ENCODE peak calls at places on chromosomes 13 and 19, in nine cellular contexts. One of them, this sample, is unnamed.

GRCh38 chr13:41257535-41257934 is 5.8 kb downstream of the MTRF1 start:
- DNase-seq in AG04449: no peak
- DNase-seq in GM12865: no peak
- DNase-seq in progenitor cell of endocrine pancreas: no peak
- DNase-seq in iPS DF 6.9: no peak
- DNase-seq in activated CD4-positive, alpha-beta T cell treated with anti-CD3 and anti-CD28 coated beads, Interleukin-2, amount 10 ng/mL, durations not matched to agents 7 days and 5 days: no peak
- DNase-seq in SK-N-DZ: no peak
- DNase-seq in T-helper 2 cell: no peak
- DNase-seq in NCI-H345: no peak
- DNase-seq in this sample: no peak

GRCh38 chr13:74570046-74570445 is 435.8 kb upstream of the KLF12 start:
- DNase-seq in AG04449: no peak
- DNase-seq in GM12865: no peak
- DNase-seq in progenitor cell of endocrine pancreas: no peak
- DNase-seq in iPS DF 6.9: no peak
- DNase-seq in activated CD4-positive, alpha-beta T cell treated with anti-CD3 and anti-CD28 coated beads, Interleukin-2, amount 10 ng/mL, durations not matched to agents 7 days and 5 days: no peak
- DNase-seq in SK-N-DZ: no peak
- DNase-seq in T-helper 2 cell: no peak
- DNase-seq in NCI-H345: no peak
- DNase-seq in this sample: no peak

GRCh38 chr19:6717036-6717435 is 3.4 kb downstream of the C3 start:
- DNase-seq in AG04449: no peak
- DNase-seq in GM12865: no peak
- DNase-seq in progenitor cell of endocrine pancreas: no peak
- DNase-seq in iPS DF 6.9: no peak
- DNase-seq in activated CD4-positive, alpha-beta T cell treated with anti-CD3 and anti-CD28 coated beads, Interleukin-2, amount 10 ng/mL, durations not matched to agents 7 days and 5 days: no peak
- DNase-seq in SK-N-DZ: no peak
- DNase-seq in T-helper 2 cell: no peak
- DNase-seq in NCI-H345: no peak
- DNase-seq in this sample: no peak

GRCh38 chr19:58544591-58545285 is 874 bp downstream of the TRIM28 start:
- DNase-seq in AG04449: no peak
- DNase-seq in GM12865: peak
- DNase-seq in progenitor cell of endocrine pancreas: peak
- DNase-seq in iPS DF 6.9: no peak
- DNase-seq in activated CD4-positive, alpha-beta T cell treated with anti-CD3 and anti-CD28 coated beads, Interleukin-2, amount 10 ng/mL, durations not matched to agents 7 days and 5 days: peak
- DNase-seq in SK-N-DZ: no peak
- DNase-seq in T-helper 2 cell: no peak
- DNase-seq in NCI-H345: no peak
- DNase-seq in this sample: no peak

GRCh38 chr13:83895994-83896580 is 13.8 kb upstream of the SLITRK1 start:
- DNase-seq in AG04449: no peak
- DNase-seq in GM12865: no peak
- DNase-seq in progenitor cell of endocrine pancreas: no peak
- DNase-seq in iPS DF 6.9: no peak
- DNase-seq in activated CD4-positive, alpha-beta T cell treated with anti-CD3 and anti-CD28 coated beads, Interleukin-2, amount 10 ng/mL, durations not matched to agents 7 days and 5 days: no peak
- DNase-seq in SK-N-DZ: no peak
- DNase-seq in T-helper 2 cell: no peak
- DNase-seq in NCI-H345: no peak
- DNase-seq in this sample: no peak

GRCh38 chr19:21084343-21084742 is 2.3 kb downstream of the ZNF714 start:
- DNase-seq in AG04449: no peak
- DNase-seq in GM12865: no peak
- DNase-seq in progenitor cell of endocrine pancreas: no peak
- DNase-seq in iPS DF 6.9: no peak
- DNase-seq in activated CD4-positive, alpha-beta T cell treated with anti-CD3 and anti-CD28 coated beads, Interleukin-2, amount 10 ng/mL, durations not matched to agents 7 days and 5 days: no peak
- DNase-seq in SK-N-DZ: no peak
- DNase-seq in T-helper 2 cell: no peak
- DNase-seq in NCI-H345: no peak
- DNase-seq in this sample: no peak

GRCh38 chr13:30718661-30719520 is 16.5 kb upstream of the ALOX5AP start:
- DNase-seq in AG04449: no peak
- DNase-seq in GM12865: no peak
- DNase-seq in progenitor cell of endocrine pancreas: no peak
- DNase-seq in iPS DF 6.9: no peak
- DNase-seq in activated CD4-positive, alpha-beta T cell treated with anti-CD3 and anti-CD28 coated beads, Interleukin-2, amount 10 ng/mL, durations not matched to agents 7 days and 5 days: no peak
- DNase-seq in SK-N-DZ: no peak
- DNase-seq in T-helper 2 cell: no peak
- DNase-seq in NCI-H345: no peak
- DNase-seq in this sample: no peak

GRCh38 chr19:55256562-55257460 is 2.0 kb downstream of the PPP6R1 start:
- DNase-seq in AG04449: no peak
- DNase-seq in GM12865: no peak
- DNase-seq in progenitor cell of endocrine pancreas: no peak
- DNase-seq in iPS DF 6.9: no peak
- DNase-seq in activated CD4-positive, alpha-beta T cell treated with anti-CD3 and anti-CD28 coated beads, Interleukin-2, amount 10 ng/mL, durations not matched to agents 7 days and 5 days: no peak
- DNase-seq in SK-N-DZ: no peak
- DNase-seq in T-helper 2 cell: no peak
- DNase-seq in NCI-H345: no peak
- DNase-seq in this sample: no peak

GRCh38 chr19:397321-397720 is 11.6 kb downstream of the C2CD4C start:
- DNase-seq in AG04449: no peak
- DNase-seq in GM12865: no peak
- DNase-seq in progenitor cell of endocrine pancreas: peak
- DNase-seq in iPS DF 6.9: no peak
- DNase-seq in activated CD4-positive, alpha-beta T cell treated with anti-CD3 and anti-CD28 coated beads, Interleukin-2, amount 10 ng/mL, durations not matched to agents 7 days and 5 days: no peak
- DNase-seq in SK-N-DZ: no peak
- DNase-seq in T-helper 2 cell: no peak
- DNase-seq in NCI-H345: no peak
- DNase-seq in this sample: no peak

GRCh38 chr13:48873598-48873997 is 102.1 kb upstream of the FNDC3A start:
- DNase-seq in AG04449: no peak
- DNase-seq in GM12865: no peak
- DNase-seq in progenitor cell of endocrine pancreas: no peak
- DNase-seq in iPS DF 6.9: peak
- DNase-seq in activated CD4-positive, alpha-beta T cell treated with anti-CD3 and anti-CD28 coated beads, Interleukin-2, amount 10 ng/mL, durations not matched to agents 7 days and 5 days: no peak
- DNase-seq in SK-N-DZ: no peak
- DNase-seq in T-helper 2 cell: no peak
- DNase-seq in NCI-H345: no peak
- DNase-seq in this sample: no peak

GRCh38 chr13:83232626-83233025 is 649.6 kb downstream of the SLITRK1 start:
- DNase-seq in AG04449: no peak
- DNase-seq in GM12865: no peak
- DNase-seq in progenitor cell of endocrine pancreas: no peak
- DNase-seq in iPS DF 6.9: no peak
- DNase-seq in activated CD4-positive, alpha-beta T cell treated with anti-CD3 and anti-CD28 coated beads, Interleukin-2, amount 10 ng/mL, durations not matched to agents 7 days and 5 days: no peak
- DNase-seq in SK-N-DZ: no peak
- DNase-seq in T-helper 2 cell: no peak
- DNase-seq in NCI-H345: no peak
- DNase-seq in this sample: no peak

GRCh38 chr19:2170219-2170618 is 6.5 kb downstream of the DOT1L start:
- DNase-seq in AG04449: no peak
- DNase-seq in GM12865: peak
- DNase-seq in progenitor cell of endocrine pancreas: no peak
- DNase-seq in iPS DF 6.9: no peak
- DNase-seq in activated CD4-positive, alpha-beta T cell treated with anti-CD3 and anti-CD28 coated beads, Interleukin-2, amount 10 ng/mL, durations not matched to agents 7 days and 5 days: no peak
- DNase-seq in SK-N-DZ: no peak
- DNase-seq in T-helper 2 cell: no peak
- DNase-seq in NCI-H345: no peak
- DNase-seq in this sample: no peak

GRCh38 chr19:6060600-6061391 is 49.5 kb downstream of the RFX2 start:
- DNase-seq in AG04449: no peak
- DNase-seq in GM12865: no peak
- DNase-seq in progenitor cell of endocrine pancreas: no peak
- DNase-seq in iPS DF 6.9: no peak
- DNase-seq in activated CD4-positive, alpha-beta T cell treated with anti-CD3 and anti-CD28 coated beads, Interleukin-2, amount 10 ng/mL, durations not matched to agents 7 days and 5 days: no peak
- DNase-seq in SK-N-DZ: peak
- DNase-seq in T-helper 2 cell: peak
- DNase-seq in NCI-H345: no peak
- DNase-seq in this sample: peak

GRCh38 chr13:33441015-33441414 is 155.5 kb upstream of the STARD13 start:
- DNase-seq in AG04449: no peak
- DNase-seq in GM12865: peak
- DNase-seq in progenitor cell of endocrine pancreas: no peak
- DNase-seq in iPS DF 6.9: peak
- DNase-seq in activated CD4-positive, alpha-beta T cell treated with anti-CD3 and anti-CD28 coated beads, Interleukin-2, amount 10 ng/mL, durations not matched to agents 7 days and 5 days: no peak
- DNase-seq in SK-N-DZ: peak
- DNase-seq in T-helper 2 cell: no peak
- DNase-seq in NCI-H345: peak
- DNase-seq in this sample: no peak

GRCh38 chr19:12139309-12139708 is 841 bp downstream of the ZNF20 start:
- DNase-seq in AG04449: no peak
- DNase-seq in GM12865: no peak
- DNase-seq in progenitor cell of endocrine pancreas: no peak
- DNase-seq in iPS DF 6.9: no peak
- DNase-seq in activated CD4-positive, alpha-beta T cell treated with anti-CD3 and anti-CD28 coated beads, Interleukin-2, amount 10 ng/mL, durations not matched to agents 7 days and 5 days: no peak
- DNase-seq in SK-N-DZ: no peak
- DNase-seq in T-helper 2 cell: no peak
- DNase-seq in NCI-H345: no peak
- DNase-seq in this sample: no peak

GRCh38 chr19:54608792-54609191 is 15.4 kb downstream of the LILRA1 start:
- DNase-seq in AG04449: no peak
- DNase-seq in GM12865: no peak
- DNase-seq in progenitor cell of endocrine pancreas: no peak
- DNase-seq in iPS DF 6.9: no peak
- DNase-seq in activated CD4-positive, alpha-beta T cell treated with anti-CD3 and anti-CD28 coated beads, Interleukin-2, amount 10 ng/mL, durations not matched to agents 7 days and 5 days: no peak
- DNase-seq in SK-N-DZ: no peak
- DNase-seq in T-helper 2 cell: no peak
- DNase-seq in NCI-H345: no peak
- DNase-seq in this sample: no peak

GRCh38 chr13:47332149-47332548 is 435.3 kb upstream of the HTR2A start:
- DNase-seq in AG04449: no peak
- DNase-seq in GM12865: no peak
- DNase-seq in progenitor cell of endocrine pancreas: no peak
- DNase-seq in iPS DF 6.9: no peak
- DNase-seq in activated CD4-positive, alpha-beta T cell treated with anti-CD3 and anti-CD28 coated beads, Interleukin-2, amount 10 ng/mL, durations not matched to agents 7 days and 5 days: no peak
- DNase-seq in SK-N-DZ: no peak
- DNase-seq in T-helper 2 cell: no peak
- DNase-seq in NCI-H345: no peak
- DNase-seq in this sample: no peak

GRCh38 chr19:35317464-35318043 is 11.4 kb upstream of the CD22 start:
- DNase-seq in AG04449: no peak
- DNase-seq in GM12865: no peak
- DNase-seq in progenitor cell of endocrine pancreas: no peak
- DNase-seq in iPS DF 6.9: no peak
- DNase-seq in activated CD4-positive, alpha-beta T cell treated with anti-CD3 and anti-CD28 coated beads, Interleukin-2, amount 10 ng/mL, durations not matched to agents 7 days and 5 days: no peak
- DNase-seq in SK-N-DZ: no peak
- DNase-seq in T-helper 2 cell: no peak
- DNase-seq in NCI-H345: no peak
- DNase-seq in this sample: no peak

GRCh38 chr13:30725331-30726085 is 9.8 kb upstream of the ALOX5AP start:
- DNase-seq in AG04449: no peak
- DNase-seq in GM12865: no peak
- DNase-seq in progenitor cell of endocrine pancreas: no peak
- DNase-seq in iPS DF 6.9: no peak
- DNase-seq in activated CD4-positive, alpha-beta T cell treated with anti-CD3 and anti-CD28 coated beads, Interleukin-2, amount 10 ng/mL, durations not matched to agents 7 days and 5 days: no peak
- DNase-seq in SK-N-DZ: no peak
- DNase-seq in T-helper 2 cell: no peak
- DNase-seq in NCI-H345: no peak
- DNase-seq in this sample: no peak